ENCODE peak calls at places on chromosomes 13 and 19, in four cellular contexts. L is CD8-positive, alpha-beta memory T cell; P is tibial artery; V is stimulated activated CD4-positive, alpha-beta T cell treated with anti-CD3 and anti-CD28 coated beads, Interleukin-15, amount 100 ng/mL, for 1 hour. I is an unnamed sample.

GRCh38 chr19:12723383-12723642 is 419 bp downstream of the TNPO2 start:
- DNase-seq in L (no peak), P (no peak), V (no peak), I (no peak)

GRCh38 chr19:16001481-16002312 is 52.9 kb downstream of the OR10H4 start:
- DNase-seq in L (no peak), P (no peak), V (no peak), I (no peak)

GRCh38 chr19:40740747-40741146 is 9.5 kb downstream of the ACTMAP start:
- DNase-seq in L (no peak), P (peak; percentile 89), V (no peak), I (no peak)

GRCh38 chr13:97142452-97142851 is 79.7 kb upstream of the MBNL2 start:
- DNase-seq in L (no peak), P (no peak), V (no peak), I (no peak)

GRCh38 chr19:38769635-38770211 is 3.6 kb downstream of the LGALS7 start:
- DNase-seq in L (peak; percentile 90), P (peak; percentile 86), V (peak; percentile 86), I (peak; percentile 91)

GRCh38 chr19:1072371-1073015 is 5.5 kb downstream of the ARHGAP45 start:
- DNase-seq in L (no peak), P (no peak), V (no peak), I (no peak)

GRCh38 chr13:41696163-41697003 is 239.0 kb downstream of the RGCC start:
- DNase-seq in L (no peak), P (no peak), V (no peak), I (no peak)

GRCh38 chr19:38081547-38082255 is 142.3 kb downstream of the DPF1 start:
- DNase-seq in L (no peak), P (no peak), V (no peak), I (no peak)

GRCh38 chr19:40147693-40148347 is 43.4 kb upstream of the MAP3K10 start:
- DNase-seq in L (no peak), P (no peak), V (no peak), I (no peak)

GRCh38 chr19:18437481-18438330 is at the start of gene ISYNA1:
- DNase-seq in L (no peak), P (no peak), V (no peak), I (no peak)

GRCh38 chr13:79405501-79405830 is 589 bp downstream of the RBM26 start:
- DNase-seq in L (no peak), P (no peak), V (no peak), I (no peak)

GRCh38 chr19:1282588-1283206 is 3.0 kb upstream of the EFNA2 start:
- DNase-seq in L (no peak), P (no peak), V (no peak), I (no peak)

GRCh38 chr13:90455861-90456260 is 891.6 kb upstream of the MIR17HG start:
- DNase-seq in L (no peak), P (no peak), V (no peak), I (no peak)

GRCh38 chr19:51096473-51097165 is 11.6 kb downstream of the CTU1 start:
- DNase-seq in L (no peak), P (no peak), V (no peak), I (no peak)

I was measured in omental fat pad.